ENCODE peak calls at places on chromosomes 1 and 21, in five cellular contexts. Z is left lung; S is IMR-90; J is CD4-positive, alpha-beta T cell; C is AG10803. B is an unnamed sample.

GRCh38 chr1:18938008-18938706 is 18.3 kb downstream of the IFFO2 start:
- DNase-seq in Z (no peak), S (no peak), J (no peak), C (no peak), B (no peak)

GRCh38 chr1:58477390-58477789 is 69.1 kb downstream of the OMA1 start:
- DNase-seq in Z (no peak), S (no peak), J (no peak), C (peak), B (no peak)

GRCh38 chr1:75220072-75220471 is 85.9 kb downstream of the LHX8 start:
- DNase-seq in Z (no peak), S (no peak), J (no peak), C (no peak), B (no peak)

GRCh38 chr1:26434161-26434752 is 2.1 kb downstream of the DHDDS start:
- DNase-seq in Z (no peak), S (no peak), J (no peak), C (no peak), B (no peak)

GRCh38 chr1:77533660-77534295 is 148.7 kb downstream of the ZZZ3 start:
- DNase-seq in Z (peak), S (peak), J (peak), C (peak), B (peak)

GRCh38 chr1:11860586-11860985 is 1.8 kb upstream of the NPPB start:
- DNase-seq in Z (no peak), S (no peak), J (no peak), C (no peak), B (no peak)

GRCh38 chr1:29861446-29861845 is 625.1 kb downstream of the PTPRU start:
- DNase-seq in Z (no peak), S (no peak), J (no peak), C (no peak), B (no peak)

GRCh38 chr1:58249729-58250586 is 296.6 kb downstream of the OMA1 start:
- DNase-seq in Z (no peak), S (peak), J (no peak), C (peak), B (no peak)

GRCh38 chr1:109873278-109874175 is 37.1 kb upstream of the CSF1 start:
- DNase-seq in Z (no peak), S (peak), J (no peak), C (peak), B (no peak)

GRCh38 chr21:46003575-46004007 is 22.0 kb downstream of the COL6A1 start:
- DNase-seq in Z (no peak), S (no peak), J (no peak), C (no peak), B (peak)

GRCh38 chr21:46122241-46122671 is 24.3 kb downstream of the COL6A2 start:
- DNase-seq in Z (peak), S (peak), J (no peak), C (peak), B (peak)

GRCh38 chr21:42818328-42818749 is 61.0 kb downstream of the WDR4 start:
- DNase-seq in Z (peak), S (peak), J (peak), C (peak), B (peak)

GRCh38 chr1:25621876-25622275 is 5.3 kb downstream of the MAN1C1 start:
- DNase-seq in Z (no peak), S (no peak), J (no peak), C (no peak), B (no peak)

GRCh38 chr1:228744356-228744755 is 9.1 kb downstream of the RHOU start:
- DNase-seq in Z (no peak), S (no peak), J (no peak), C (no peak), B (no peak)

GRCh38 chr1:43936470-43937151 is 3.0 kb downstream of the ARTN start:
- DNase-seq in Z (no peak), S (peak), J (no peak), C (no peak), B (peak)

GRCh38 chr1:119675349-119676343 is 27.6 kb upstream of the ZNF697 start:
- DNase-seq in Z (peak), S (peak), J (peak), C (peak), B (peak)

GRCh38 chr1:2449636-2450454 is 26.2 kb upstream of the PLCH2 start:
- DNase-seq in Z (no peak), S (no peak), J (no peak), C (no peak), B (no peak)

GRCh38 chr1:186033744-186034345 is 299.7 kb downstream of the HMCN1 start:
- DNase-seq in Z (no peak), S (peak), J (no peak), C (peak), B (no peak)

GRCh38 chr1:163055531-163055930 is 13.6 kb upstream of the RGS4 start:
- DNase-seq in Z (no peak), S (no peak), J (no peak), C (no peak), B (no peak)

GRCh38 chr1:62084304-62084905 is 110.2 kb upstream of the L1TD1 start:
- DNase-seq in Z (no peak), S (no peak), J (no peak), C (peak), B (no peak)

GRCh38 chr1:246122071-246122470 is 385.0 kb downstream of the SMYD3 start:
- DNase-seq in Z (no peak), S (no peak), J (no peak), C (no peak), B (no peak)

GRCh38 chr1:4851666-4852065 is 197.3 kb downstream of the AJAP1 start:
- DNase-seq in Z (no peak), S (no peak), J (no peak), C (no peak), B (no peak)

GRCh38 chr1:226157761-226158316 is 28.7 kb downstream of the ACBD3 start:
- DNase-seq in Z (no peak), S (no peak), J (no peak), C (no peak), B (no peak)

GRCh38 chr1:55055951-55056631 is 16.7 kb downstream of the PCSK9 start:
- DNase-seq in Z (no peak), S (no peak), J (no peak), C (no peak), B (no peak)

GRCh38 chr1:201656670-201657032 is 117.7 kb downstream of the NAV1 start:
- DNase-seq in Z (no peak), S (peak), J (no peak), C (peak), B (no peak)

DNA sequence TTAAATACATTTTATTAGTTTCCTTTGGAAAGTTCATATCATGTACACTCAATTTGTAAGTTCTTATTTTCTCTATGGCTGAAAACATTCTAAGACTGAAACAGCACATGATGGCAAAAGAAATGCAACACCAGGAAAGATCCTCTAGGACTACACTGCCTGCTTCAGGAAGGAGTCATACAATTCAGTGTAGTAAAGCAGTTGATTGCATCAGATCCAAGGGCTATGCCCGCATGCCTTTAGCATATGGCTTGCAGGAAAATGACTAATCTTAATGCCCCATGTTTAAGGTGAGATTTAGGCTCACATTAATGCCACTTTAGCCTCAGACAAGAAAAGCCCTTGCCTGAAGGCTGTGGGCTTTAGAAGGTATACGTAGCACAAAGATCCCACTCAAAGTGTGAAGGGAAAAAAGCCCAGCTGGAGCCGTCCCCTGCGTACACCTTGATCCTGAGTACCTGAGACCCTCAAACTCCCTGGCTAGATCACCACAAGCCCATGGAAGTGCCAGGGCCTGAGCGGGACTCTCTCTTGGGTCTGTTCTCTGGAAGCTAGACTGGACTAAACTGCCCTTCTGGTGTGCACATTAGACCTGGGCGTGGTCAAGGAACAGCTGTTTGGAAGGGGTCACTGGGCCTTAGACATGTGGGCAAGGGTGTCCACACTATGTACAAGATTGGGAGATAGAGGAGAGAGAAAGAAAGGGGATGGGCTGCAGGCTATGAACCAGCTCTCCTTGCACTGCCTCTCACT is 52.9 kb downstream of the ESRRG start:
- DNase-seq in Z (no peak), S (peak), J (no peak), C (peak), B (no peak)
- TF ChIP-seq CTCF in Z (no peak), S (no peak), J (no peak), C (no peak), B (no peak)

GRCh38 chr1:102970496-102971078 is 137.7 kb downstream of the COL11A1 start:
- DNase-seq in Z (no peak), S (peak), J (no peak), C (peak), B (no peak)
- TF ChIP-seq CTCF in Z (peak), S (peak), J (no peak), C (peak), B (no peak)

DNA sequence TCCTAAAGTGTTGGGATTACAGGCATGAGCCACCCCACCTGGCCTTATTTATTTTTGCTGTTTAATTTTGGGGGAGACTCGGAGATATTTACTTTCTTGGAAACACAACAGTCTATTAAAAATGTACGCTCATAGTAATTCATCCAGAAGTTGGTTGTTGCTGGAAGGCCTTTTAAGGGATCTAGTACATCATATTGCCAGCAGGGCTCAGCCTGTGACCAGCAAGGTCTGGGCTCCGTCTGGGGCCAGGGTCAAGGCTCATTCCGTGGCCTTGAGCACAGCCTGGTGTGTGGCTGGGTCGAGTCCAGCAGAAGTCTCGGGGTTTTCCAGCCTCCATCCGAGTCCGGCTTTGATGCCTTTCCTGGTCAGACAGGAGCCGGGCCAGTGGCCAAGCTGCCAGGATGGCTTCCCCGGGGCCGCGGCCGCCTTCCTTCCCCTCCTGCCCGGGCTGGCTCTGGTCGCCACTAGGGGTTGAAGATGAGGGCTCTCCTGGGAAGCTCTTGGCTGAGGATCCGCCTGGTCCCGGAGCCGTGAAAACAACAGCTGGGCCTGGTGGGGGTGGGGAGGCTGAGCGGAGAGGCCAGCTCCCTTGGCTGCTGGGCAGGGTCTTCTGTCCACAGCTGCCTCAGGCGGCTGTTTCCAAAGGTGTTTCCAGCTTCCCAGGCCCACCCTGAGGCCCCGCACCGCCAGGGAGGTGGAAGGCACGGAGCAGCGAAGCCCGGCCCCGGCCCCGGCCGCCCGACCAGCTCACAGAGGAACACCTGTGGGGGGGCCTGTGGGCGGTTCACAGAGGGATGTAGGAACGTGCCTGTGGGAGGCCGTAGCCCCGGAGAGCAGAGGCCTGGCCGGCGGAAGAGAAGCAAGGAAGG is 5.1 kb upstream of the VWA1 start:
- DNase-seq in Z (peak), S (peak), J (no peak), C (peak), B (peak)
- TF ChIP-seq CTCF in Z (no peak), S (peak), J (no peak), C (peak), B (peak)

GRCh38 chr1:9338354-9339250 is 45.9 kb downstream of the SPSB1 start:
- DNase-seq in Z (no peak), S (no peak), J (no peak), C (peak), B (peak)
- TF ChIP-seq CTCF in Z (no peak), S (no peak), J (no peak), C (no peak), B (no peak)

GRCh38 chr1:93021539-93022134 is 57.4 kb upstream of the MTF2 start:
- DNase-seq in Z (no peak), S (peak), J (no peak), C (peak), B (no peak)
- TF ChIP-seq CTCF in Z (peak), S (peak), J (peak), C (peak), B (peak)

B was measured in sigmoid colon.